ENCODE peak calls at places on chromosomes 7 and 10, in five cellular contexts. W, I, R, U and X are unnamed samples.

GRCh38 chr10:4617626-4618025 is 208.4 kb upstream of the AKR1E2 start:
- DNase-seq in U (no peak), W (no peak), I (no peak), R (no peak), X (no peak)

GRCh38 chr7:138752568-138753518 is 45.0 kb upstream of the TMEM213 start:
- DNase-seq in R (peak), U (no peak), I (no peak), W (no peak), X (peak)

GRCh38 chr10:124621637-124622036 is 122.5 kb downstream of the FAM53B start:
- DNase-seq in R (no peak), I (no peak), W (no peak), U (no peak), X (no peak)

GRCh38 chr10:24449334-24449740 is 240.4 kb downstream of the KIAA1217 start:
- DNase-seq in U (no peak), I (no peak), W (no peak), R (no peak), X (no peak)

GRCh38 chr10:122435212-122435827 is 19.1 kb upstream of the ARMS2 start:
- DNase-seq in W (peak), R (no peak), U (peak), I (no peak), X (no peak)

GRCh38 chr10:1659221-1659791 is 78.0 kb downstream of the ADARB2 start:
- DNase-seq in W (no peak), R (no peak), I (no peak), U (no peak), X (no peak)

GRCh38 chr7:128783143-128783799 is 7.7 kb upstream of the OPN1SW start:
- DNase-seq in W (peak), U (peak), R (peak), I (peak), X (peak)

GRCh38 chr7:104890216-104890615 is 123.8 kb upstream of the KMT2E start:
- DNase-seq in I (no peak), W (no peak), R (no peak), U (no peak), X (no peak)

GRCh38 chr7:102395620-102395957 is 574 bp upstream of the PRKRIP1 start:
- DNase-seq in R (no peak), I (peak), U (no peak), W (no peak), X (no peak)

GRCh38 chr7:34162017-34162565 is 256.8 kb downstream of the BMPER start:
- DNase-seq in W (no peak), U (no peak), I (no peak), R (no peak), X (no peak)

GRCh38 chr10:102832248-102832647 is 5.0 kb downstream of the CYP17A1 start:
- DNase-seq in W (no peak), I (no peak), U (no peak), R (no peak), X (no peak)

GRCh38 chr10:79246606-79247275 is 100.5 kb upstream of the PPIF start:
- DNase-seq in U (no peak), R (peak), W (no peak), I (no peak), X (peak)

GRCh38 chr7:107920048-107920772 is 29.2 kb downstream of the DLD start:
- DNase-seq in W (no peak), U (no peak), R (no peak), I (no peak), X (no peak)

GRCh38 chr10:31320598-31321211 is 1.7 kb downstream of the ZEB1 start:
- DNase-seq in R (no peak), I (no peak), U (peak), W (no peak), X (peak)

GRCh38 chr10:120517196-120517595 is 60.2 kb downstream of the PLPP4 start:
- DNase-seq in R (no peak), W (no peak), U (no peak), I (no peak), X (no peak)

GRCh38 chr10:59508956-59509355 is 146.6 kb upstream of the FAM13C start:
- DNase-seq in I (no peak), U (no peak), R (no peak), W (no peak), X (no peak)

GRCh38 chr10:24208661-24209420 is at the start of gene KIAA1217:
- DNase-seq in U (peak), I (peak), R (no peak), W (no peak), X (peak)

GRCh38 chr10:113329121-113329596 is 223.7 kb upstream of the HABP2 start:
- DNase-seq in I (no peak), R (no peak), W (peak), U (no peak), X (no peak)

GRCh38 chr10:49758249-49758930 is 3.7 kb downstream of the OGDHL start:
- DNase-seq in W (no peak), R (no peak), U (no peak), I (no peak), X (no peak)

GRCh38 chr7:64046041-64046389 is 781 bp downstream of the ZNF727 start:
- DNase-seq in U (no peak), R (no peak), W (no peak), I (no peak), X (no peak)

GRCh38 chr7:155594961-155595366 is 48.6 kb upstream of the CNPY1 start:
- DNase-seq in W (no peak), U (peak), I (no peak), R (no peak), X (no peak)

GRCh38 chr7:155602750-155603149 is 41.7 kb upstream of the RBM33 start:
- DNase-seq in R (no peak), U (no peak), I (no peak), W (no peak), X (no peak)

GRCh38 chr7:155602156-155602555 is 42.3 kb upstream of the RBM33 start:
- DNase-seq in U (no peak), I (no peak), R (no peak), W (no peak), X (no peak)

GRCh38 chr7:155597753-155598140 is 46.7 kb upstream of the RBM33 start:
- DNase-seq in W (no peak), R (no peak), I (no peak), U (no peak), X (no peak)

GRCh38 chr7:155598810-155599210 is 45.7 kb upstream of the RBM33 start:
- DNase-seq in R (no peak), I (peak), W (no peak), U (peak), X (peak)
- TF ChIP-seq CTCF in R (peak), I (peak), W (peak), U (peak), X (peak)

GRCh38 chr10:132957981-132958885 is 15.9 kb upstream of the CFAP46 start:
- DNase-seq in W (no peak), R (no peak), U (no peak), I (no peak), X (no peak)
- TF ChIP-seq CTCF in W (no peak), R (no peak), U (no peak), I (no peak), X (no peak)

GRCh38 chr7:48426331-48426965 is 255.2 kb downstream of the ABCA13 start:
- DNase-seq in W (no peak), I (no peak), R (no peak), U (no peak), X (no peak)

GRCh38 chr7:48424731-48425130 is 253.5 kb downstream of the ABCA13 start:
- DNase-seq in I (no peak), R (no peak), W (no peak), U (peak), X (no peak)

GRCh38 chr7:48416327-48416908 is 245.2 kb downstream of the ABCA13 start:
- DNase-seq in U (no peak), W (no peak), R (no peak), I (no peak), X (no peak)

GRCh38 chr7:48419401-48419800 is 248.1 kb downstream of the ABCA13 start:
- DNase-seq in I (no peak), R (no peak), W (no peak), U (no peak), X (no peak)

DNA sequence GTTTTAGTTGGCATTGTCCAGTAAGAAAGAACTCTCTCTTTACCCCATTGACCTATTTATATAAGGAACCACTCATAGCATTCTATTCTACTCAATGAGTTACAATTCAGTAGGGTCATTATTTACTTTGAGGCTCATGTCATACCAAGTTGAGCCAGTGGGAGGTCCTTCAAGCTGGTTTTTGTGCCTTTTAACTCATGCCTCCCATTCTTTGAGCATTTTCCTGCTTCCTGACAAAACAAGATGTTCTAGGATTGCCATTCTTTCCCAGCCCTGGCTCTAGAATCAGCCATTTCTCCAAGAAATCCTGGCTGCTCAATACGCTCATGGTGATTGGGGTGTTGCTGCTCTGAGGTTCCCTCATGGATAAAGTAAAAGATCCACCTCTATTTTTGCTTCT is 250.1 kb downstream of the ABCA13 start:
- DNase-seq in W (no peak), U (no peak), I (no peak), R (no peak), X (no peak)
- TF ChIP-seq CTCF in W (no peak), U (no peak), I (no peak), R (no peak), X (no peak)

GRCh38 chr10:35535136-35535535 is 70.0 kb upstream of the GJD4 start:
- DNase-seq in W (no peak), I (no peak), R (no peak), U (no peak), X (no peak)

GRCh38 chr10:35536789-35537188 is 68.4 kb upstream of the GJD4 start:
- DNase-seq in I (no peak), U (no peak), R (no peak), W (no peak), X (no peak)

GRCh38 chr10:35545079-35545657 is 60.0 kb upstream of the GJD4 start:
- DNase-seq in R (no peak), U (no peak), I (no peak), W (no peak), X (no peak)

GRCh38 chr10:35542303-35542702 is 62.8 kb upstream of the GJD4 start:
- DNase-seq in I (no peak), R (no peak), W (no peak), U (no peak), X (no peak)

GRCh38 chr10:35540296-35541164 is 64.6 kb upstream of the GJD4 start:
- DNase-seq in U (no peak), W (no peak), R (no peak), I (no peak), X (no peak)
- TF ChIP-seq CTCF in U (no peak), W (no peak), R (no peak), I (no peak), X (no peak)